ENCODE peak calls at places on chromosome 10, in seven cellular contexts. N, D, H, F, T, Y and I are unnamed samples.

GRCh38 chr10:131935260-131935659 is 34.5 kb downstream of the PPP2R2D start:
- DNase-seq in N (no peak), D (no peak), H (no peak), F (no peak), T (no peak), Y (no peak), I (no peak)

GRCh38 chr10:132283604-132284382 is 24.0 kb downstream of the STK32C start:
- DNase-seq in N (no peak), D (no peak), H (no peak), F (no peak), T (no peak), Y (no peak), I (no peak)

GRCh38 chr10:114057845-114058244 is 14.2 kb downstream of the ADRB1 start:
- DNase-seq in N (no peak), D (no peak), H (no peak), F (no peak), T (no peak), Y (no peak), I (no peak)

GRCh38 chr10:119412244-119412750 is 130.2 kb downstream of the RGS10 start:
- DNase-seq in N (no peak), D (peak), H (peak), F (peak), T (no peak), Y (peak), I (no peak)

GRCh38 chr10:33143160-33143728 is 185.2 kb upstream of the ITGB1 start:
- DNase-seq in N (peak), D (no peak), H (peak), F (no peak), T (no peak), Y (no peak), I (no peak)

GRCh38 chr10:132836832-132837540 is 51.0 kb upstream of the NKX6-2 start:
- DNase-seq in N (no peak), D (peak), H (peak), F (no peak), T (no peak), Y (no peak), I (peak)

GRCh38 chr10:86968271-86968993 is at the start of gene ADIRF:
- DNase-seq in N (peak), D (peak), H (peak), F (peak), T (no peak), Y (no peak), I (no peak)

GRCh38 chr10:14698487-14699170 is 76.1 kb downstream of the FAM107B start:
- DNase-seq in N (peak), D (no peak), H (no peak), F (no peak), T (peak), Y (peak), I (no peak)

GRCh38 chr10:48745662-48746245 is 61.1 kb downstream of the WDFY4 start:
- DNase-seq in N (no peak), D (no peak), H (no peak), F (peak), T (no peak), Y (no peak), I (no peak)

GRCh38 chr10:57657164-57657765 is 610.4 kb downstream of the IPMK start:
- DNase-seq in N (peak), D (peak), H (no peak), F (no peak), T (peak), Y (no peak), I (peak)

GRCh38 chr10:78879621-78880020 is 189.1 kb upstream of the ZMIZ1 start:
- DNase-seq in N (no peak), D (no peak), H (no peak), F (no peak), T (no peak), Y (no peak), I (no peak)

GRCh38 chr10:84606428-84606827 is 278.0 kb downstream of the CCSER2 start:
- DNase-seq in N (no peak), D (no peak), H (peak), F (no peak), T (no peak), Y (no peak), I (no peak)

GRCh38 chr10:122701652-122702051 is 2.0 kb upstream of the C10orf120 start:
- DNase-seq in N (no peak), D (no peak), H (no peak), F (no peak), T (no peak), Y (no peak), I (no peak)

GRCh38 chr10:115491526-115492140 is 398.5 kb downstream of the ATRNL1 start:
- DNase-seq in N (no peak), D (no peak), H (no peak), F (no peak), T (no peak), Y (no peak), I (no peak)

GRCh38 chr10:67837519-67838314 is at the start of gene DNAJC12:
- DNase-seq in N (no peak), D (no peak), H (no peak), F (no peak), T (peak), Y (no peak), I (peak)

GRCh38 chr10:86960003-86960862 is 1.8 kb downstream of the SNCG start:
- DNase-seq in N (peak), D (peak), H (peak), F (no peak), T (peak), Y (no peak), I (peak)

GRCh38 chr10:112988839-112989406 is 38.9 kb downstream of the TCF7L2 start:
- DNase-seq in N (peak), D (no peak), H (no peak), F (no peak), T (peak), Y (no peak), I (no peak)

GRCh38 chr10:127444155-127444554 is 105.0 kb upstream of the NPS start:
- DNase-seq in N (no peak), D (no peak), H (no peak), F (no peak), T (no peak), Y (no peak), I (no peak)

GRCh38 chr10:64376169-64376568 is 855.0 kb downstream of the REEP3 start:
- DNase-seq in N (no peak), D (no peak), H (no peak), F (no peak), T (no peak), Y (no peak), I (no peak)

GRCh38 chr10:93452143-93452542 is 30.0 kb downstream of the MYOF start:
- DNase-seq in N (no peak), D (no peak), H (no peak), F (no peak), T (peak), Y (no peak), I (no peak)

GRCh38 chr10:47418966-47419365 is 34.9 kb upstream of the ZNF488 start:
- DNase-seq in N (no peak), D (no peak), H (peak), F (peak), T (no peak), Y (no peak), I (no peak)

GRCh38 chr10:15236340-15236739 is 67.8 kb upstream of the NMT2 start:
- DNase-seq in N (no peak), D (no peak), H (peak), F (no peak), T (no peak), Y (no peak), I (no peak)

GRCh38 chr10:12387561-12388210 is 38.3 kb downstream of the CAMK1D start:
- DNase-seq in N (no peak), D (no peak), H (peak), F (no peak), T (no peak), Y (no peak), I (no peak)

GRCh38 chr10:91617073-91617580 is 15.7 kb downstream of the PPP1R3C start:
- DNase-seq in N (peak), D (no peak), H (no peak), F (no peak), T (no peak), Y (peak), I (no peak)

GRCh38 chr10:978826-979421 is 9.3 kb upstream of the GTPBP4 start:
- DNase-seq in N (no peak), D (no peak), H (no peak), F (no peak), T (no peak), Y (no peak), I (no peak)

GRCh38 chr10:21526952-21527633 is 1.6 kb upstream of the SKIDA1 start:
- DNase-seq in N (peak), D (peak), H (peak), F (peak), T (peak), Y (no peak), I (no peak)

GRCh38 chr10:114849674-114850073 is 28.1 kb downstream of the FHIP2A start:
- DNase-seq in N (peak), D (no peak), H (no peak), F (no peak), T (no peak), Y (no peak), I (no peak)

GRCh38 chr10:45034301-45034700 is 33.6 kb downstream of the ZNF22 start:
- DNase-seq in N (peak), D (no peak), H (no peak), F (no peak), T (no peak), Y (no peak), I (no peak)

GRCh38 chr10:34762156-34762555 is 52.9 kb downstream of the PARD3 start:
- DNase-seq in N (no peak), D (no peak), H (no peak), F (no peak), T (no peak), Y (no peak), I (no peak)

GRCh38 chr10:103554488-103555320 is 61.2 kb downstream of the NEURL1 start:
- DNase-seq in N (peak), D (peak), H (no peak), F (no peak), T (no peak), Y (no peak), I (no peak)

GRCh38 chr10:110434477-110435096 is 63.1 kb upstream of the DUSP5 start:
- DNase-seq in N (no peak), D (no peak), H (peak), F (no peak), T (no peak), Y (no peak), I (no peak)

GRCh38 chr10:133019191-133019590 is 68.5 kb upstream of the ADGRA1 start:
- DNase-seq in N (no peak), D (no peak), H (no peak), F (no peak), T (no peak), Y (no peak), I (no peak)

GRCh38 chr10:43824934-43825333 is 176.3 kb upstream of the ZNF32 start:
- DNase-seq in N (no peak), D (peak), H (no peak), F (peak), T (no peak), Y (no peak), I (no peak)

GRCh38 chr10:114316744-114317143 is 77.7 kb downstream of the VWA2 start:
- DNase-seq in N (no peak), D (no peak), H (no peak), F (no peak), T (no peak), Y (no peak), I (no peak)

GRCh38 chr10:84205049-84205852 is 10.9 kb downstream of the CDHR1 start:
- DNase-seq in N (peak), D (no peak), H (peak), F (no peak), T (peak), Y (no peak), I (peak)

GRCh38 chr10:26432938-26433337 is 5.2 kb upstream of the APBB1IP start:
- DNase-seq in N (no peak), D (no peak), H (no peak), F (no peak), T (no peak), Y (no peak), I (no peak)

GRCh38 chr10:63256047-63256773 is 123.1 kb downstream of the NRBF2 start:
- DNase-seq in N (no peak), D (no peak), H (no peak), F (no peak), T (no peak), Y (no peak), I (no peak)
- H3K4me3 ChIP-seq in N (no peak), D (no peak), H (no peak), F (no peak), T (no peak), Y (no peak), I (no peak)

GRCh38 chr10:125231116-125231812 is 70.9 kb upstream of the CTBP2 start:
- DNase-seq in N (peak), D (peak), H (peak), F (no peak), T (no peak), Y (peak), I (no peak)
- TF ChIP-seq CTCF in N (peak), D (no peak), H (no peak), F (no peak), T (no peak), Y (peak), I (no peak)

DNA sequence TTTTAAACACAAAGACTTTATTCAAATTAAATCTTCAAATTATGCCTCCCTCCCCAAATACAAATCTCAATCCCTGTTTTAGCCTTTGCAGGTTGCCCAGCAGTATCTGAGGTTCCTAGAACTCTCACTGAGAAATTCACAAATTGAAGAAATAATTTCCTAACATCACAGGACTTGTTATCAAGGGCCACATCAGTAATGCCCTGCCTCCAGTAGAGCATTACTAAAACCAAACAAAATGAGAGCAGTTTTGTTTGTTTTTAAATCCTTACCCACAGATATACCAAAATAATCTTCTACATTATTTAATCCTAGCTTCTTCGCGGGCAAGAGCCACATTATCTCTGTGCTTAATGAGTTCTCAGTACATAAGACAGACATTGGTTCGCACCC is 152.2 kb downstream of the SGMS1 start:
- DNase-seq in N (no peak), D (no peak), H (no peak), F (no peak), T (no peak), Y (no peak), I (no peak)
- H3K4me3 ChIP-seq in N (no peak), D (no peak), H (no peak), F (no peak), T (no peak), Y (no peak), I (no peak)

DNA sequence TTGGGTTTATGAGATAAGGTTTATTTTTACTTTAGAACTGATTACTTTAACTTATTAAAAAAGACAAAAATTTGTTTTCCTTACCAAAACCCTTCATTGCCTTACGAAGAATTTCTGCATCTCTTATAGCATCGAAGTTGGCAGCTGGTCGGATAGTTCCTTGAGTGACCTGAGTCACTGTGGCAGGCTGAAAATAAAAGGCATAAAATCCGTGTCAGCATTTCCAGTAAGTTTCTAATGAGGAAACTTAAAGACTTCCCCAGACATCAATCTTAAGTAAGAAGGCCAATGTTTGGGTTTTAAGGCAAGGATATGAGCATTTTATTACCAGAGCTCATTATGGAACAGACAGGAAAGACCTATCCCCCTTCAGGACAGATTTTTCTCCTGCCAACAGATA is 25.6 kb downstream of the ANXA7 start:
- DNase-seq in N (no peak), D (no peak), H (no peak), F (no peak), T (no peak), Y (no peak), I (no peak)
- TF ChIP-seq CTCF in N (no peak), D (no peak), H (no peak), F (no peak), T (no peak), Y (no peak), I (no peak)

GRCh38 chr10:100348389-100348927 is 1.4 kb downstream of the SCD start:
- DNase-seq in N (peak), D (no peak), H (no peak), F (no peak), T (no peak), Y (no peak), I (no peak)
- H3K4me3 ChIP-seq in N (peak), D (no peak), H (no peak), F (no peak), T (peak), Y (no peak), I (peak)

GRCh38 chr10:23375366-23375765 is 30.8 kb upstream of the C10orf67 start:
- DNase-seq in N (no peak), D (no peak), H (peak), F (no peak), T (no peak), Y (no peak), I (no peak)
- TF ChIP-seq CTCF in N (no peak), D (no peak), H (no peak), F (no peak), T (no peak), Y (no peak), I (no peak)

GRCh38 chr10:129035052-129035805 is 431.8 kb upstream of the MGMT start:
- DNase-seq in N (no peak), D (no peak), H (peak), F (no peak), T (peak), Y (no peak), I (peak)
- H3K4me3 ChIP-seq in N (no peak), D (no peak), H (no peak), F (no peak), T (no peak), Y (no peak), I (peak)

GRCh38 chr10:75922435-75922834 is 491.0 kb downstream of the LRMDA start:
- DNase-seq in N (peak), D (no peak), H (no peak), F (no peak), T (no peak), Y (no peak), I (no peak)
- TF ChIP-seq CTCF in N (peak), D (no peak), H (no peak), F (no peak), T (no peak), Y (peak), I (no peak)